ENCODE peak calls at places on chromosome 3, in eight cellular contexts. D, B, G, Y, Z, O, A and E are unnamed samples.

GRCh38 chr3:187844708-187845107 is 99.4 kb upstream of the BCL6 start:
- DNase-seq in D (no peak), B (no peak), G (no peak), Y (no peak), Z (no peak), O (no peak), A (no peak), E (no peak)

GRCh38 chr3:146277953-146278631 is 27.2 kb upstream of the PLSCR4 start:
- DNase-seq in D (no peak), B (no peak), G (peak; percentile 96), Y (no peak), Z (peak; percentile 90), O (peak; percentile 95), A (peak; percentile 93), E (peak; percentile 98)

GRCh38 chr3:155528579-155528978 is 216.3 kb downstream of the PLCH1 start:
- DNase-seq in D (no peak), B (no peak), G (no peak), Y (no peak), Z (no peak), O (no peak), A (no peak), E (no peak)

GRCh38 chr3:47108546-47108945 is 55.4 kb downstream of the SETD2 start:
- DNase-seq in D (no peak), B (no peak), G (peak; percentile 18), Y (no peak), Z (no peak), O (peak; percentile 42), A (no peak), E (peak; percentile 16)

GRCh38 chr3:60633644-60634043 is 617.6 kb downstream of the FHIT start:
- DNase-seq in D (no peak), B (no peak), G (no peak), Y (no peak), Z (no peak), O (no peak), A (no peak), E (no peak)

GRCh38 chr3:131716943-131717342 is 214.2 kb upstream of the MRPL3 start:
- DNase-seq in D (no peak), B (no peak), G (no peak), Y (no peak), Z (no peak), O (no peak), A (no peak), E (no peak)

GRCh38 chr3:59818033-59818936 is 768.5 kb upstream of the CFAP20DC start:
- DNase-seq in D (peak; percentile 76), B (peak; percentile 89), G (peak; percentile 97), Y (no peak), Z (peak; percentile 98), O (peak; percentile 98), A (peak; percentile 97), E (peak; percentile 92)

GRCh38 chr3:9957214-9957613 is 5.0 kb upstream of the PRRT3 start:
- DNase-seq in D (no peak), B (no peak), G (peak; percentile 41), Y (no peak), Z (peak; percentile 23), O (peak; percentile 59), A (no peak), E (no peak)

GRCh38 chr3:171458056-171458856 is 1.9 kb downstream of the TNIK start:
- DNase-seq in D (peak; percentile 74), B (no peak), G (no peak), Y (no peak), Z (no peak), O (no peak), A (no peak), E (no peak)

GRCh38 chr3:46931631-46932441 is 44.7 kb downstream of the CCDC12 start:
- DNase-seq in D (peak; percentile 70), B (no peak), G (peak; percentile 34), Y (peak; percentile 57), Z (peak; percentile 30), O (peak; percentile 47), A (peak; percentile 95), E (peak; percentile 38)

GRCh38 chr3:99939834-99940233 is 122.2 kb downstream of the CMSS1 start:
- DNase-seq in D (no peak), B (no peak), G (no peak), Y (no peak), Z (no peak), O (peak; percentile 58), A (peak; percentile 23), E (no peak)

GRCh38 chr3:195181781-195182469 is 89.0 kb downstream of the XXYLT1 start:
- DNase-seq in D (no peak), B (no peak), G (peak; percentile 41), Y (no peak), Z (no peak), O (no peak), A (no peak), E (no peak)

GRCh38 chr3:157174616-157175498 is 14.9 kb upstream of the CCNL1 start:
- DNase-seq in D (peak; percentile 99), B (peak; percentile 98), G (peak; percentile 100), Y (peak; percentile 97), Z (peak; percentile 100), O (peak; percentile 100), A (peak; percentile 100), E (peak; percentile 100)

GRCh38 chr3:16452265-16452664 is 61.2 kb downstream of the RFTN1 start:
- DNase-seq in D (no peak), B (no peak), G (peak; percentile 77), Y (no peak), Z (peak; percentile 79), O (peak; percentile 77), A (no peak), E (peak; percentile 56)

GRCh38 chr3:42701371-42702065 is 1.1 kb downstream of the HHATL start:
- DNase-seq in D (peak; percentile 36), B (peak; percentile 70), G (peak; percentile 32), Y (no peak), Z (no peak), O (peak; percentile 23), A (peak; percentile 27), E (peak; percentile 26)

GRCh38 chr3:148943531-148944200 is 47.7 kb upstream of the GYG1 start:
- DNase-seq in D (no peak), B (no peak), G (peak; percentile 94), Y (peak; percentile 19), Z (peak; percentile 81), O (peak; percentile 96), A (peak; percentile 83), E (peak; percentile 90)

GRCh38 chr3:127218457-127218922 is 25.6 kb downstream of the PRR23E start:
- DNase-seq in D (no peak), B (no peak), G (no peak), Y (no peak), Z (no peak), O (no peak), A (no peak), E (no peak)

GRCh38 chr3:172856766-172857742 is 106.5 kb downstream of the ECT2 start:
- DNase-seq in D (peak; percentile 8), B (no peak), G (peak; percentile 50), Y (no peak), Z (peak; percentile 23), O (no peak), A (no peak), E (peak; percentile 81)

GRCh38 chr3:183220828-183221227 is 32.2 kb upstream of the B3GNT5 start:
- DNase-seq in D (no peak), B (no peak), G (no peak), Y (no peak), Z (no peak), O (peak; percentile 22), A (no peak), E (no peak)

GRCh38 chr3:65776494-65776893 is 262.2 kb downstream of the MAGI1 start:
- DNase-seq in D (no peak), B (no peak), G (no peak), Y (no peak), Z (no peak), O (no peak), A (no peak), E (no peak)

GRCh38 chr3:160828880-160829279 is 72.8 kb downstream of the PPM1L start:
- DNase-seq in D (no peak), B (no peak), G (no peak), Y (no peak), Z (no peak), O (no peak), A (no peak), E (no peak)

GRCh38 chr3:86969500-86970189 is 21.3 kb downstream of the VGLL3 start:
- DNase-seq in D (no peak), B (no peak), G (peak; percentile 84), Y (no peak), Z (peak; percentile 48), O (peak; percentile 74), A (peak; percentile 68), E (peak; percentile 79)

GRCh38 chr3:172476339-172476738 is 28.1 kb upstream of the GHSR start:
- DNase-seq in D (no peak), B (no peak), G (no peak), Y (no peak), Z (no peak), O (no peak), A (no peak), E (no peak)

GRCh38 chr3:110344897-110345767 is 726.5 kb upstream of the NECTIN3 start:
- DNase-seq in D (no peak), B (no peak), G (peak; percentile 29), Y (no peak), Z (peak; percentile 43), O (peak; percentile 90), A (peak; percentile 57), E (peak; percentile 72)

GRCh38 chr3:168581718-168582332 is 486.1 kb upstream of the GOLIM4 start:
- DNase-seq in D (no peak), B (no peak), G (no peak), Y (no peak), Z (no peak), O (no peak), A (no peak), E (no peak)

DNA sequence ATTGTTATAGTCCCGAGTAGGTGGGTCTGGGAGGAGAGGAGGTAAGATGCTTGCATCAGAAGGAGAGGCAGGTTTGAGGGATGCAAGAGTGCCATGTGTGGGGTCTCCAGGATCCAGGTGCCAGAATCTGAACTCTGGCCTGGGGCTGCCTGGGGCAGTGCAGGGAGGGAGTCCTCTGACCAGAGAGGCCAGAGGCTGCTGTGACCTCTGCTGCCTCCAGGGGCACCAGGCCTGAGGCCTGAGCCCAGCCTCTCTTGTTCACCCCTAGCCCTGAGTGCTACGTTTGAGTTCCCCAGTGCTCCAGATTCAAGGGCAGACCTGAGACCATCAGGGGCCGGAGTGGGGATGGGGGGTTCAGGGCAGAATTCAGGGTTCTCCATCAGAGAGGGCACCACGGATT is 7.4 kb downstream of the SLC38A3 start:
- DNase-seq in D (no peak), B (no peak), G (no peak), Y (no peak), Z (no peak), O (no peak), A (no peak), E (no peak)
- TF ChIP-seq CTCF in D (no peak), B (no peak), G (no peak), Y (no peak), Z (no peak), O (no peak), A (no peak), E (no peak)

GRCh38 chr3:4721511-4721911 is 228.4 kb downstream of the ITPR1 start:
- DNase-seq in D (no peak), B (no peak), G (peak; percentile 95), Y (no peak), Z (peak; percentile 94), O (peak; percentile 94), A (peak; percentile 87), E (peak; percentile 74)
- H3K4me3 ChIP-seq in D (no peak overlapping the region), B (no peak overlapping the region), G (no peak overlapping the region), Y (no peak overlapping the region), Z (no peak overlapping the region), O (no peak overlapping the region), A (no peak overlapping the region), E (no peak overlapping the region)

GRCh38 chr3:98801042-98801747 is 38.1 kb downstream of the ST3GAL6 start:
- DNase-seq in D (no peak), B (no peak), G (no peak), Y (no peak), Z (no peak), O (no peak), A (no peak), E (no peak)
- TF ChIP-seq CTCF in D (no peak), B (peak; percentile 11), G (peak; percentile 10), Y (no peak), Z (peak; percentile 33), O (peak; percentile 38), A (peak; percentile 10), E (peak; percentile 5)

GRCh38 chr3:133742351-133743091 is 3.7 kb upstream of the TF start:
- DNase-seq in D (no peak), B (no peak), G (no peak), Y (peak; percentile 7), Z (peak; percentile 77), O (peak; percentile 83), A (peak; percentile 19), E (peak; percentile 12)
- H3K4me3 ChIP-seq in D (no peak overlapping the region), B (no peak overlapping the region), G (no peak overlapping the region), Y (no peak overlapping the region), Z (no peak overlapping the region), O (peak overlapping the region; percentile 7), A (no peak overlapping the region), E (no peak overlapping the region)